ENCODE peak calls at places on chromosomes 5 and 9, in five cellular contexts. M is HCT116, X is SK-N-SH, L is HepG2, A is K562. N is an unnamed sample.

GRCh38 chr5:127963931-127964330 is 119.6 kb upstream of the SLC12A2 start:
- DNase-seq in A (no peak), L (no peak), M (no peak), X (no peak), N (no peak)

GRCh38 chr5:139335811-139336210 is 5.8 kb upstream of the PAIP2 start:
- DNase-seq in A (no peak), L (peak), M (no peak), X (no peak), N (no peak)

GRCh38 chr5:137507150-137507549 is 8.0 kb upstream of the SPOCK1 start:
- DNase-seq in M (no peak), A (no peak), L (no peak), X (no peak), N (no peak)

GRCh38 chr9:98121096-98121495 is 2.1 kb upstream of the TRIM14 start:
- DNase-seq in X (no peak), L (no peak), A (peak), M (no peak), N (no peak)

GRCh38 chr5:180689071-180689694 is 39.8 kb upstream of the FLT4 start:
- DNase-seq in X (no peak), A (no peak), M (no peak), L (no peak), N (no peak)

GRCh38 chr5:107957023-107957422 is 286.3 kb upstream of the EFNA5 start:
- DNase-seq in M (no peak), X (no peak), L (no peak), A (no peak), N (no peak)

GRCh38 chr9:22838266-22838665 is 391.6 kb downstream of the DMRTA1 start:
- DNase-seq in M (no peak), X (no peak), A (no peak), L (no peak), N (no peak)

GRCh38 chr5:40904205-40904993 is 4.9 kb upstream of the C7 start:
- DNase-seq in A (peak), M (peak), X (peak), L (peak), N (peak)

GRCh38 chr9:120931278-120932085 is 4.9 kb upstream of the TRAF1 start:
- DNase-seq in X (no peak), L (no peak), M (no peak), A (no peak), N (no peak)

GRCh38 chr9:2570615-2571479 is 50.7 kb upstream of the VLDLR start:
- DNase-seq in M (peak), X (peak), L (peak), A (peak), N (no peak)

GRCh38 chr5:156851880-156852279 is 1.8 kb downstream of the PPP1R2B start:
- DNase-seq in L (no peak), M (no peak), A (no peak), X (no peak), N (no peak)

GRCh38 chr9:71965403-71965802 is 54.0 kb downstream of the C9orf85 start:
- DNase-seq in A (no peak), L (no peak), X (no peak), M (no peak), N (no peak)

GRCh38 chr5:18850159-18850558 is 1137.8 kb downstream of the CDH18 start:
- DNase-seq in A (no peak), M (no peak), X (no peak), L (no peak), N (no peak)

GRCh38 chr9:99368341-99369326 is 146.6 kb downstream of the SEC61B start:
- DNase-seq in A (no peak), M (no peak), L (no peak), X (no peak), N (no peak)
- TF ChIP-seq YY1 in A (no peak), M (no peak), L (no peak), X (no peak), N (no peak)

GRCh38 chr5:153629496-153629895 is 139.0 kb downstream of the GRIA1 start:
- DNase-seq in X (no peak), A (no peak), L (no peak), M (no peak), N (no peak)
- H3K9ac ChIP-seq in X (peak), A (no peak), L (no peak), M (no peak), N (peak)

GRCh38 chr5:64971990-64972389 is 203.3 kb downstream of the CWC27 start:
- DNase-seq in X (no peak), M (no peak), L (no peak), A (no peak), N (no peak)

GRCh38 chr5:64972591-64972990 is 203.9 kb downstream of the CWC27 start:
- DNase-seq in L (no peak), X (no peak), A (no peak), M (no peak), N (no peak)

GRCh38 chr5:64979518-64979917 is 210.8 kb downstream of the CWC27 start:
- DNase-seq in M (no peak), L (no peak), A (no peak), X (no peak), N (no peak)

GRCh38 chr5:64973226-64973625 is 204.5 kb downstream of the CWC27 start:
- DNase-seq in M (no peak), X (no peak), L (no peak), A (no peak), N (no peak)

DNA sequence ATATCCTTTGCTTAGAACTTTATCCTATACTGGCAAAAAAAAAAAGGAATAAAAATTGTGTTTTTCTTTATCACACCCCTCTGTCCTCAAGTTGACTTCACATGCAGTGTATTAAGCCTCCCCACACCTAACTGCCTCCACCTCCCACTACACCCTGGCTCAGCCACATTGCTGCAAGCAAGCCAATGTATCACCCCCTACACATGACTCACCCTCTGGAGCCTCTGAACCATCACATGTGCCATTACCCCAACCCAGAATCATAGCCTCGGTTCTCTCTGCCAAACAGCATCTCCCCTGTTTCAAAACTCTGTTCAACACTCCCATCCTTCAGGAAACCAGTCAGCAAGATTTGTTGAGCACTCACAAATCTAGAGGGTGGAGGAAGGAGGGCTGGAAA is 209.0 kb downstream of the CWC27 start:
- DNase-seq in M (no peak), L (no peak), X (no peak), A (no peak), N (no peak)
- TF ChIP-seq YY1 in M (no peak), L (no peak), X (no peak), A (no peak), N (no peak)

GRCh38 chr9:130858734-130859705 is 24.0 kb downstream of the ABL1 start:
- DNase-seq in A (no peak), L (no peak), M (no peak), X (no peak), N (no peak)
- H3K9ac ChIP-seq in A (no peak), L (no peak), M (no peak), X (peak), N (no peak)

DNA sequence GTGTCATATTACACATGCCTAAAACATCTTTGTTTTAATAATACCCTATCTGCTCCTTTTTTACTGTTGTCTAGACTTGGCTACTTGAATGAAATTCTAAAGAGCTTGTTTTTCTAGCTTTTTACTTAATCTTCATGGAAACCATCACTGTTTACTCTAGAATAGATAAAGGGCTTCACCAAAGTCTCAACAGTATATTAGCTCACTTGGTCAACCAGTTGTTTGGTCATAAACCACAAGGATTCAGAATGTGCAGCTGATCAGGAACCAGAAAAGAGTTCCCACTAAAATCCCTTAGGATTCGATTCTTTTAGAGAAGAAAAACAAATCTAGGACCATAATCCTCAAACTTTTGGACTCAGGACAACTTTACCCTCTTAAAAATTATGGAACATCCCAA is 38.0 kb downstream of the CDO1 start:
- DNase-seq in X (no peak), A (no peak), M (no peak), L (no peak), N (no peak)
- TF ChIP-seq YY1 in X (no peak), A (no peak), M (no peak), L (no peak), N (no peak)

GRCh38 chr5:150653145-150653761 is 7.8 kb upstream of the MYOZ3 start:
- DNase-seq in L (no peak), X (peak), M (no peak), A (no peak), N (no peak)
- H3K9ac ChIP-seq in L (no peak), X (no peak), M (no peak), A (no peak), N (no peak)

DNA sequence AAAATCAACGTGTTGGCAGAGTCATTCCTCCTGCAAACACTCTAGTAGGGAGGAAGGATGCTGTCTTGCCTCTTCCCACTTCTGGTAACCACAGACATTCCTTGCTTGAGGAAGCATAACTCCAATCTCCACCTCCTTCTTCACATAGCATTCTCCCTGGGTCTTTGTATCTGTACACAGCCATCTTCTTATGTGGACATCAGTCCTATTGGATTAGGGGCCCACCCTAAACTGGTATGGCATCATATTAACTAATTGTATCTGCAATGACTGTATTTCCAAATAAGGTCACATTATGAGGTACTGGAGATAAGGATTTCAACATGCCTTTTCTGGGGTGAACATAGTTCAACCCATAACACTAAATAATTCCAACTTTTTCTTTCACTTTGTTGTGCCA is 239.7 kb downstream of the LURAP1L start:
- DNase-seq in L (no peak), X (no peak), A (no peak), M (no peak), N (no peak)
- TF ChIP-seq YY1 in L (no peak), X (no peak), A (no peak), M (no peak), N (no peak)

N was measured in NT2/D1.